ENCODE peak calls at places on chromosomes 16 and 17, in seven cellular contexts. One of them, this sample, is unnamed.

GRCh38 chr16:31005350-31006085 is 4.9 kb downstream of the STX1B start:
- DNase-seq in H1: no peak
- DNase-seq in SK-N-SH: peak
- DNase-seq in K562: no peak
- DNase-seq in HCT116: no peak
- DNase-seq in GM12878: no peak
- DNase-seq in HepG2: no peak
- DNase-seq in this sample: no peak

GRCh38 chr17:3012926-3013581 is 50.4 kb downstream of the OR1D5 start:
- DNase-seq in H1: peak
- DNase-seq in SK-N-SH: peak
- DNase-seq in K562: peak
- DNase-seq in HCT116: peak
- DNase-seq in GM12878: peak
- DNase-seq in HepG2: peak
- DNase-seq in this sample: peak

GRCh38 chr17:2931901-2932300 is 131.5 kb downstream of the OR1D5 start:
- DNase-seq in H1: no peak
- DNase-seq in SK-N-SH: no peak
- DNase-seq in K562: no peak
- DNase-seq in HCT116: no peak
- DNase-seq in GM12878: no peak
- DNase-seq in HepG2: no peak
- DNase-seq in this sample: no peak

GRCh38 chr16:23999663-24000062 is 163.9 kb downstream of the PRKCB start:
- DNase-seq in H1: no peak
- DNase-seq in SK-N-SH: no peak
- DNase-seq in K562: no peak
- DNase-seq in HCT116: no peak
- DNase-seq in GM12878: peak
- DNase-seq in HepG2: no peak
- DNase-seq in this sample: no peak

GRCh38 chr17:66175892-66176291 is 16.0 kb downstream of the CEP112 start:
- DNase-seq in H1: no peak
- DNase-seq in SK-N-SH: no peak
- DNase-seq in K562: no peak
- DNase-seq in HCT116: no peak
- DNase-seq in GM12878: no peak
- DNase-seq in HepG2: no peak
- DNase-seq in this sample: no peak

GRCh38 chr16:29306953-29307597 is 99.4 kb downstream of the NPIPB11 start:
- DNase-seq in H1: no peak
- DNase-seq in SK-N-SH: no peak
- DNase-seq in K562: no peak
- DNase-seq in HCT116: no peak
- DNase-seq in GM12878: no peak
- DNase-seq in HepG2: no peak
- DNase-seq in this sample: no peak

GRCh38 chr17:79497949-79498348 is 112.9 kb downstream of the RBFOX3 start:
- DNase-seq in H1: no peak
- DNase-seq in SK-N-SH: no peak
- DNase-seq in K562: no peak
- DNase-seq in HCT116: no peak
- DNase-seq in GM12878: no peak
- DNase-seq in HepG2: no peak
- DNase-seq in this sample: no peak

GRCh38 chr17:65028537-65028843 is 28.1 kb downstream of the GNA13 start:
- DNase-seq in H1: no peak
- DNase-seq in SK-N-SH: no peak
- DNase-seq in K562: no peak
- DNase-seq in HCT116: no peak
- DNase-seq in GM12878: no peak
- DNase-seq in HepG2: no peak
- DNase-seq in this sample: no peak

DNA sequence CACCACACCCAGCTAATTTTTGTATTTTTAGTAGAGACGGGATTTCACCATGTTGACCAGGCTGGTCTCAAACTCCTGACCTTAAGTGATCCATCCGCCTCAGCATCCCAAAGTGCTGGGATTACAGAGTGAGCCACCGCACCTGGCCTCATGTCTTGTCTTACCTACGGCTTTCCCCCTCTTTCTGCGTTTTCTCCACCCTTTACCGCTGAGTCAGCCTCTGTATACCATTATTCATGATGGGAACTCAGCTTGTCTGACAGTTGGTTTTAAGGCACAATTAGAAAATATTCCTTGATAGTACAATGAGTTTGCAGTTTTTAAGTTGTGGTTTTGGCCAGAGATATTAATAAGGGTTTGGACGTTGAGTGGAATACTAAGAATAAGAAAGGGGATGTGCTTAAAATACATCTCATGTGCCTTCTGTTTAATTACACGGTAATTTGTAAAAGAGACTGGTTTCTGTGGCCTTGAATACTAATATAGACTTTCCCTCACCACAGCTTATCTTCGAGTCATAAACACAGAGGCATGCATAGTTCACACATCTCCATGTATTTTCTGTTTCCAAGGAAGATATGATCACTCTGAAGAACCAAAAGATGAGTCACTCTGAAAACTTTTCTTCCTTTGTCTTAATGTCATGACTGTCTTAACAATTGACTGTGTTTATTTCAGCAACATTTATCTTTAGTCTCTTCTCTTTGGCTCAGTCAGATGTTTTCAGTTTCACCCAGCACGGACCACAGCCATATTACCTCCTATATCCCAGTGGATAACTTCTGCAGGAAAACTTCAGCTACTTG is 54.3 kb downstream of the PITPNC1 start:
- DNase-seq in H1: no peak
- DNase-seq in SK-N-SH: no peak
- DNase-seq in K562: peak
- DNase-seq in HCT116: peak
- DNase-seq in GM12878: no peak
- DNase-seq in HepG2: no peak
- DNase-seq in this sample: no peak
- TF ChIP-seq JUND in H1: no peak
- TF ChIP-seq JUND in SK-N-SH: peak
- TF ChIP-seq JUND in K562: peak
- TF ChIP-seq JUND in HCT116: peak
- TF ChIP-seq JUND in GM12878: peak
- TF ChIP-seq JUND in HepG2: no peak
- TF ChIP-seq JUND in this sample: no peak

GRCh38 chr17:82055965-82056728 is 4.4 kb downstream of the GPS1 start:
- DNase-seq in H1: no peak
- DNase-seq in SK-N-SH: no peak
- DNase-seq in K562: no peak
- DNase-seq in HCT116: no peak
- DNase-seq in GM12878: no peak
- DNase-seq in HepG2: no peak
- DNase-seq in this sample: no peak
- TF ChIP-seq JUND in H1: no peak
- TF ChIP-seq JUND in SK-N-SH: no peak
- TF ChIP-seq JUND in K562: no peak
- TF ChIP-seq JUND in HCT116: no peak
- TF ChIP-seq JUND in GM12878: no peak
- TF ChIP-seq JUND in HepG2: no peak
- TF ChIP-seq JUND in this sample: no peak

GRCh38 chr17:45380046-45380765 is 52.5 kb downstream of the ARHGAP27 start:
- DNase-seq in H1: no peak
- DNase-seq in SK-N-SH: no peak
- DNase-seq in K562: no peak
- DNase-seq in HCT116: no peak
- DNase-seq in GM12878: no peak
- DNase-seq in HepG2: no peak
- DNase-seq in this sample: no peak
- TF ChIP-seq JUND in H1: no peak
- TF ChIP-seq JUND in SK-N-SH: no peak
- TF ChIP-seq JUND in K562: no peak
- TF ChIP-seq JUND in HCT116: no peak
- TF ChIP-seq JUND in GM12878: no peak
- TF ChIP-seq JUND in HepG2: no peak
- TF ChIP-seq JUND in this sample: no peak

GRCh38 chr16:64047207-64047606 is 1074.7 kb downstream of the CDH11 start:
- DNase-seq in H1: no peak
- DNase-seq in SK-N-SH: no peak
- DNase-seq in K562: no peak
- DNase-seq in HCT116: no peak
- DNase-seq in GM12878: no peak
- DNase-seq in HepG2: no peak
- DNase-seq in this sample: no peak

GRCh38 chr16:64047878-64048277 is 1074.0 kb downstream of the CDH11 start:
- DNase-seq in H1: no peak
- DNase-seq in SK-N-SH: peak
- DNase-seq in K562: no peak
- DNase-seq in HCT116: no peak
- DNase-seq in GM12878: no peak
- DNase-seq in HepG2: no peak
- DNase-seq in this sample: no peak

DNA sequence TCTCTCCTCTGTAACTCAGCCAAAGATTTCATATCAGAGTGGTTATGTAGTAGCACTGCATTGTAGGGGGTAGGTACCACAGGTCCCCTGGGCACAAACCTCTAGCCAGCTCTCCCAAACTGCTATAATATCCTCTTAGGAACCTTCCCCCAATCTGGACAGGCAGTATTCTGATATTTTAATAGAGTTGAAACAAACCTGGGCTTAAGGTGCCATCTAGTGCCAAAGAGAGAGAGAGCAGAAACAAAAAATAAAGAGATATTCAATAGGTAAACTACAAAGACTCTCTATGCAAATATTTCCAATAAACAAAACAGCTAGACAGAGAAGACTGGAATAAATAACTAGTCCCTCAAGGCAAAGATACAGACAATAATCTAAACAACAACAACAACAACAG is 1070.0 kb downstream of the CDH11 start:
- DNase-seq in H1: no peak
- DNase-seq in SK-N-SH: no peak
- DNase-seq in K562: no peak
- DNase-seq in HCT116: no peak
- DNase-seq in GM12878: no peak
- DNase-seq in HepG2: peak
- DNase-seq in this sample: peak
- TF ChIP-seq JUND in H1: no peak
- TF ChIP-seq JUND in SK-N-SH: no peak
- TF ChIP-seq JUND in K562: no peak
- TF ChIP-seq JUND in HCT116: no peak
- TF ChIP-seq JUND in GM12878: no peak
- TF ChIP-seq JUND in HepG2: no peak
- TF ChIP-seq JUND in this sample: no peak

GRCh38 chr17:19730829-19731228 is 14.4 kb upstream of the SLC47A2 start:
- DNase-seq in H1: no peak
- DNase-seq in SK-N-SH: no peak
- DNase-seq in K562: no peak
- DNase-seq in HCT116: no peak
- DNase-seq in GM12878: no peak
- DNase-seq in HepG2: no peak
- DNase-seq in this sample: no peak

GRCh38 chr17:19731626-19732025 is 15.2 kb upstream of the SLC47A2 start:
- DNase-seq in H1: no peak
- DNase-seq in SK-N-SH: no peak
- DNase-seq in K562: no peak
- DNase-seq in HCT116: no peak
- DNase-seq in GM12878: no peak
- DNase-seq in HepG2: no peak
- DNase-seq in this sample: no peak

GRCh38 chr17:19727466-19728113 is 11.2 kb upstream of the SLC47A2 start:
- DNase-seq in H1: no peak
- DNase-seq in SK-N-SH: no peak
- DNase-seq in K562: no peak
- DNase-seq in HCT116: no peak
- DNase-seq in GM12878: no peak
- DNase-seq in HepG2: no peak
- DNase-seq in this sample: no peak

GRCh38 chr17:19728114-19728495 is 11.7 kb upstream of the SLC47A2 start:
- DNase-seq in H1: no peak
- DNase-seq in SK-N-SH: peak
- DNase-seq in K562: no peak
- DNase-seq in HCT116: no peak
- DNase-seq in GM12878: no peak
- DNase-seq in HepG2: peak
- DNase-seq in this sample: peak

GRCh38 chr17:19729900-19730299 is 13.5 kb upstream of the SLC47A2 start:
- DNase-seq in H1: no peak
- DNase-seq in SK-N-SH: no peak
- DNase-seq in K562: no peak
- DNase-seq in HCT116: no peak
- DNase-seq in GM12878: no peak
- DNase-seq in HepG2: no peak
- DNase-seq in this sample: no peak
- TF ChIP-seq JUND in H1: no peak
- TF ChIP-seq JUND in SK-N-SH: no peak
- TF ChIP-seq JUND in K562: no peak
- TF ChIP-seq JUND in HCT116: no peak
- TF ChIP-seq JUND in GM12878: no peak
- TF ChIP-seq JUND in HepG2: no peak
- TF ChIP-seq JUND in this sample: no peak

GRCh38 chr16:50296807-50297206 is 30.5 kb downstream of the ADCY7 start:
- DNase-seq in H1: no peak
- DNase-seq in SK-N-SH: no peak
- DNase-seq in K562: no peak
- DNase-seq in HCT116: no peak
- DNase-seq in GM12878: no peak
- DNase-seq in HepG2: no peak
- DNase-seq in this sample: no peak
- TF ChIP-seq JUND in H1: no peak
- TF ChIP-seq JUND in SK-N-SH: no peak
- TF ChIP-seq JUND in K562: no peak
- TF ChIP-seq JUND in HCT116: no peak
- TF ChIP-seq JUND in GM12878: no peak
- TF ChIP-seq JUND in HepG2: no peak
- TF ChIP-seq JUND in this sample: no peak